ENCODE peak calls at places on chromosomes 5 and 9, in four cellular contexts. One of them, this sample, is unnamed.

GRCh38 chr9:123111427-123111826 is 78.0 kb downstream of the GPR21 start:
- DNase-seq in K562: no peak
- DNase-seq in WTC11: no peak
- DNase-seq in GM12878: no peak
- DNase-seq in this sample: no peak

GRCh38 chr5:35004200-35004599 is 43.5 kb downstream of the AGXT2 start:
- DNase-seq in K562: no peak
- DNase-seq in GM12878: no peak
- DNase-seq in WTC11: no peak
- DNase-seq in this sample: no peak

GRCh38 chr9:79686381-79687130 is 114.8 kb downstream of the TLE4 start:
- DNase-seq in GM12878: no peak
- DNase-seq in K562: no peak
- DNase-seq in WTC11: no peak
- DNase-seq in this sample: no peak

GRCh38 chr5:118606940-118607339 is 381.4 kb downstream of the DTWD2 start:
- DNase-seq in K562: no peak
- DNase-seq in WTC11: no peak
- DNase-seq in GM12878: no peak
- DNase-seq in this sample: no peak

GRCh38 chr5:55276771-55277170 is 30.7 kb downstream of the DHX29 start:
- DNase-seq in K562: no peak
- DNase-seq in WTC11: no peak
- DNase-seq in GM12878: no peak
- DNase-seq in this sample: no peak

GRCh38 chr9:115373000-115373709 is 255.2 kb upstream of the TNC start:
- DNase-seq in WTC11: no peak
- DNase-seq in K562: no peak
- DNase-seq in GM12878: peak; percentile 16
- DNase-seq in this sample: no peak

GRCh38 chr9:19420877-19421276 is 12.1 kb downstream of the ACER2 start:
- DNase-seq in K562: no peak
- DNase-seq in WTC11: no peak
- DNase-seq in GM12878: no peak
- DNase-seq in this sample: no peak

GRCh38 chr5:36251218-36251617 is 9.5 kb upstream of the NADK2 start:
- DNase-seq in WTC11: no peak
- DNase-seq in K562: no peak
- DNase-seq in GM12878: no peak
- DNase-seq in this sample: no peak

GRCh38 chr5:69136296-69136695 is 30.7 kb upstream of the CCNB1 start:
- DNase-seq in WTC11: no peak
- DNase-seq in GM12878: peak; percentile 70
- DNase-seq in K562: no peak
- DNase-seq in this sample: no peak

GRCh38 chr5:85077581-85077980 is 692.9 kb upstream of the EDIL3 start:
- DNase-seq in K562: no peak
- DNase-seq in GM12878: no peak
- DNase-seq in WTC11: no peak
- DNase-seq in this sample: no peak

GRCh38 chr5:89255845-89256463 is 373.0 kb upstream of the MEF2C start:
- DNase-seq in K562: peak; percentile 67
- DNase-seq in WTC11: no peak
- DNase-seq in GM12878: no peak
- DNase-seq in this sample: no peak

GRCh38 chr9:82152181-82152580 is 163.6 kb downstream of the SPATA31D1 start:
- DNase-seq in GM12878: no peak
- DNase-seq in WTC11: no peak
- DNase-seq in K562: no peak
- DNase-seq in this sample: no peak

GRCh38 chr5:177093803-177094202 is 7.1 kb downstream of the FGFR4 start:
- DNase-seq in WTC11: no peak
- DNase-seq in K562: no peak
- DNase-seq in GM12878: no peak
- DNase-seq in this sample: no peak

GRCh38 chr5:107284822-107285510 is 385.8 kb downstream of the EFNA5 start:
- DNase-seq in GM12878: no peak
- DNase-seq in K562: no peak
- DNase-seq in WTC11: no peak
- DNase-seq in this sample: no peak

GRCh38 chr5:111262815-111263214 is 38.6 kb downstream of the CAMK4 start:
- DNase-seq in WTC11: no peak
- DNase-seq in GM12878: no peak
- DNase-seq in K562: no peak
- DNase-seq in this sample: no peak

GRCh38 chr9:83932001-83932400 is 10.8 kb upstream of the KIF27 start:
- DNase-seq in GM12878: no peak
- DNase-seq in K562: no peak
- DNase-seq in WTC11: no peak
- DNase-seq in this sample: no peak

GRCh38 chr5:168423971-168424370 is 62.3 kb upstream of the RARS1 start:
- DNase-seq in GM12878: no peak
- DNase-seq in K562: no peak
- DNase-seq in WTC11: no peak
- DNase-seq in this sample: no peak

GRCh38 chr5:149175346-149176113 is 34.2 kb downstream of the ABLIM3 start:
- DNase-seq in WTC11: no peak
- DNase-seq in K562: no peak
- DNase-seq in GM12878: no peak
- DNase-seq in this sample: no peak

GRCh38 chr5:55096860-55097259 is 5.6 kb upstream of the GZMA start:
- DNase-seq in K562: no peak
- DNase-seq in WTC11: no peak
- DNase-seq in GM12878: no peak
- DNase-seq in this sample: no peak

GRCh38 chr5:56350595-56351170 is 117.6 kb upstream of the ANKRD55 start:
- DNase-seq in K562: peak; percentile 11
- DNase-seq in GM12878: no peak
- DNase-seq in WTC11: no peak
- DNase-seq in this sample: no peak

GRCh38 chr5:177147239-177147638 is 13.7 kb downstream of the NSD1 start:
- DNase-seq in GM12878: no peak
- DNase-seq in K562: no peak
- DNase-seq in WTC11: no peak
- DNase-seq in this sample: no peak

DNA sequence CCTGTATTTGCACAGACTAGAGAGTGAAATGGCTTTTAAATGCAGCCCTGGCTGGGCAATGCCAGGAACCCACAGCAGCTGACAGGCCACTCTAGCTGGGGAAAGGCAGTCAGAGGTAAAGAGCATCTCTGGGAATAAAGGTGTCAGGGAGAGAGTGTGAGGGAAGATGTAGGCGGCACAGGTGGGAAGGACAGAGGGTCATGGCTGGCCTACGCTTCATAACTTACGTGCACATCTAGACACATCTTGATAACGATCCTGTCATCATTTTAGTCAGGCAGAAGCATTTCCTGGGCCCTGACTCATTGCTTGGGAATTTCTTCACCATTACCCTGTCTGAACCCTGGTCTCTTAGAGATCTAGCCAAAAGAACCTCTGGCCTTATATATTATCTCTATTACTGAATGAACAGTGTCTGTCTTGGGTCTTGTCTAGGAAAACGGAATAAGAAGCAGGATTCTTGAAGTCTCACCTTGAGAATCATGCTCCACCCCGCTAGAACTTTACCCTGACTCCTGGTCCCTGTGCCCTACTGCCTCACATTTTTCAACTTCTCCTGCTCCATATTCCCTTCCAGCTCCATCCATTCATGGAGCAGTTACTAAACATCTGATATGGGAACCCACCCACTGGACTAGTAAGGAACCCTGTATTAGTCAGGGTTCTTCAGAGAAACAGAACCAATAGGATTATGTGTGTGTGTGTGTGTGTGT is 106.4 kb upstream of the ELL2 start:
- DNase-seq in GM12878: no peak
- DNase-seq in K562: no peak
- DNase-seq in WTC11: no peak
- DNase-seq in this sample: no peak
- TF ChIP-seq USF1 in GM12878: no peak
- TF ChIP-seq USF1 in K562: no peak
- TF ChIP-seq USF1 in WTC11: no peak
- TF ChIP-seq USF1 in this sample: no peak

GRCh38 chr5:58060971-58061370 is 398.9 kb downstream of the PLK2 start:
- DNase-seq in GM12878: no peak
- DNase-seq in K562: no peak
- DNase-seq in WTC11: no peak
- DNase-seq in this sample: no peak

GRCh38 chr5:58069016-58069705 is 390.7 kb downstream of the PLK2 start:
- DNase-seq in WTC11: no peak
- DNase-seq in K562: no peak
- DNase-seq in GM12878: no peak
- DNase-seq in this sample: no peak

GRCh38 chr5:58066076-58066475 is 393.8 kb downstream of the PLK2 start:
- DNase-seq in GM12878: no peak
- DNase-seq in WTC11: no peak
- DNase-seq in K562: no peak
- DNase-seq in this sample: peak; percentile 49

GRCh38 chr5:58066557-58066956 is 393.3 kb downstream of the PLK2 start:
- DNase-seq in WTC11: no peak
- DNase-seq in K562: no peak
- DNase-seq in GM12878: no peak
- DNase-seq in this sample: no peak

DNA sequence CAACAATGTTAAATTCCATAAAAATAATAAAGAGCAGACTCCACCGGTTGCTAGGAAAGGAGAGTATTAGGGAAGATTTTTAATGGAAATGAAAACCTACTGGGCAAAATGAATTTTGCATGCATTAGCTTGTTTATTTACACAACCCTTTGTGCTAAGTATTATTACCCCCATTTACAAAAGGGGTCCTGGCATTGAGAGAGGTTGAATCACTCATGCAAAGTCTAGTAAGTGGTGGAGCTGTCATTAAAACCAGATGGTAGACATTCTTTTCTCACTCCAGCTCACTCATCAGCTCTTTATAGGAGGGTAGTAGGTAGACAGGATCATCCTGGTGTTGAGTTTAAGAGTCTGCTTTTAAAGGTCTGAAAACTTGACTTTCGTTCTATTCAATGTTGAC is 395.1 kb downstream of the PLK2 start:
- DNase-seq in WTC11: no peak
- DNase-seq in GM12878: no peak
- DNase-seq in K562: no peak
- DNase-seq in this sample: no peak
- TF ChIP-seq USF1 in WTC11: no peak
- TF ChIP-seq USF1 in GM12878: no peak
- TF ChIP-seq USF1 in K562: no peak
- TF ChIP-seq USF1 in this sample: no peak

DNA sequence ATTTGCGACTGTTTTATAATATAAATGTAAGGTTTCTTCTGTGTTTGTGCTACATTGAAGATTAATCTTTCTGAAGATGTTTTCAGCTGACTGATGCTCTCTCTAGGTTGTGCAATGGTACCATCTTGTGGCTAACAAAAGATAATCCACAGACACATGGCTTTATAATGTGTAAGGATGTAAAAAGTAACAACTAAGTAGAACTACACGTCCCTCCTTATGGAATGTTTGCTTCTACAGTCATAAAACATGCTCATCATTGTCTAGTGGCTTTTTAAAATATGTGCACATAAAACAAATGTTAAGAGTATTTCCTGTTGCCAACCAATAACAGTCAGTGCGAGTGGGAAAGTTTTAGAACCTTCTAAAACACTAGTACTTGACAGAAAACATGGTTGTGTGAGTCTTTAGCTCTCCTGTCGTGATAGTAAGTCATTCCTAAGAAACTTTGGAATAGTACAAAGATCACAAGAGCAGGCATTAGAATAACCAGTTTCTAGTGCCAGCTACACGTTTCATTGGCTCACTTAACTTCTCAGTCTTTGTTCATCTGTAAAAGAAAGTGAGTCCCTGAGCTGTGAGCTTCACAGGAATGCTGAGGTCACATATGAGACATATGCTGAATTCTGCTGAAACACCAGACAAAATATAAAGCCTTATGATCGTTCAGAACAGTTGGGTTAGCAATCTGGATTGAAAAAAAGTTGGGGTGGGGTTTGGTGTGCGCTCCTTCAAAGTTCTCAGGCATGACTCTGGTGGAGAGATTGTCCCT is 75.7 kb upstream of the GLIS3 start:
- DNase-seq in GM12878: no peak
- DNase-seq in K562: no peak
- DNase-seq in WTC11: no peak
- DNase-seq in this sample: peak; percentile 27
- TF ChIP-seq USF1 in GM12878: no peak
- TF ChIP-seq USF1 in K562: no peak
- TF ChIP-seq USF1 in WTC11: no peak
- TF ChIP-seq USF1 in this sample: no peak

DNA sequence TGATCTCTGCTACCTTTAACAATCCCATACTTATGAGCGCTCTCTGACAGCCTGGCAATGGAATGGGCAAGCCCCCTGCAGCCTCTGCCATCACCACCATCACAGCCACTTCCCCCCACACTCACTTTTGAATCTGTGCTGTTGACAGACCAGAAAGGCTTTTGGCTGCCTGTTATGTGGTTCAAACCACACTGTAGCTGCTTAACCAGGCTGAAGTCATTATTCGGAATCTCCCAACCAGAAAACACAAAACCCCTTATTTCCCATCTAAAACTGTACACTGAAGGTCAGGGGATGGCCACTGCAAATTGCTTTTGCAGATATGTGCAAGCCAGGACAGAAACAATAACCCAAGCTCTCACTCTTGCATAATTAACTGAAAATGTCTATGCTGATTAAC is 35.8 kb downstream of the PTCH1 start:
- DNase-seq in GM12878: peak; percentile 33
- DNase-seq in WTC11: no peak
- DNase-seq in K562: no peak
- DNase-seq in this sample: no peak
- TF ChIP-seq USF1 in GM12878: no peak
- TF ChIP-seq USF1 in WTC11: no peak
- TF ChIP-seq USF1 in K562: no peak
- TF ChIP-seq USF1 in this sample: no peak